ENCODE peak calls at places on chromosomes 2 and 18, in five cellular contexts. F is OCI-M1, G is neuronal stem cell, J is Peyer's patch, I is transverse colon. C is an unnamed sample.

GRCh38 chr2:8525582-8526402 is 156.1 kb upstream of the ID2 start:
- DNase-seq in F (peak), G (no peak), J (peak), I (peak), C (no peak)

GRCh38 chr2:227796044-227796780 is 17.4 kb upstream of the CCL20 start:
- DNase-seq in F (no peak), G (no peak), J (no peak), I (peak), C (no peak)

GRCh38 chr2:30871440-30871839 is 64.2 kb upstream of the CAPN13 start:
- DNase-seq in F (no peak), G (peak), J (no peak), I (no peak), C (no peak)

GRCh38 chr18:23369231-23369630 is 83.9 kb upstream of the RIOK3 start:
- DNase-seq in F (no peak), G (peak), J (no peak), I (no peak), C (no peak)

GRCh38 chr2:23178398-23178797 is 206.6 kb upstream of the KLHL29 start:
- DNase-seq in F (no peak), G (no peak), J (no peak), I (no peak), C (no peak)

GRCh38 chr18:10559566-10560456 is 34.0 kb downstream of the NAPG start:
- DNase-seq in F (no peak), G (no peak), J (no peak), I (no peak), C (no peak)

GRCh38 chr2:224517963-224518362 is 67.2 kb downstream of the CUL3 start:
- DNase-seq in F (peak), G (no peak), J (no peak), I (no peak), C (no peak)

GRCh38 chr2:99421469-99421868 is 68.3 kb downstream of the REV1 start:
- DNase-seq in F (no peak), G (no peak), J (no peak), I (no peak), C (no peak)

C was measured in keratinocyte.